ENCODE peak calls at places on chromosomes 6 and 20, in eight cellular contexts. C, V, D, R, O, M, Z and H are unnamed samples.

GRCh38 chr20:50547956-50548355 is 37.8 kb downstream of the PTPN1 start:
- DNase-seq in V (no peak), M (no peak), O (no peak), C (no peak), Z (no peak), D (no peak), R (no peak), H (no peak)

GRCh38 chr6:44665143-44665542 is 277.6 kb downstream of the CDC5L start:
- DNase-seq in M (no peak), O (no peak), R (no peak), D (no peak), Z (no peak), C (peak), V (no peak), H (no peak)

GRCh38 chr20:11833825-11834224 is 83.9 kb upstream of the BTBD3 start:
- DNase-seq in D (no peak), Z (no peak), O (no peak), V (no peak), R (no peak), M (no peak), C (no peak), H (no peak)

GRCh38 chr6:7899046-7899888 is 11.3 kb downstream of the TXNDC5 start:
- DNase-seq in C (no peak), Z (no peak), D (no peak), V (peak), M (no peak), R (no peak), O (no peak), H (no peak)

GRCh38 chr20:36269507-36269906 is 33.2 kb downstream of the AAR2 start:
- DNase-seq in V (no peak), R (no peak), D (no peak), C (no peak), M (no peak), O (no peak), Z (no peak), H (no peak)

GRCh38 chr6:126550323-126550722 is 210.4 kb downstream of the CENPW start:
- DNase-seq in C (no peak), O (no peak), D (no peak), R (no peak), V (no peak), Z (no peak), M (no peak), H (no peak)

GRCh38 chr6:120871416-120872261 is 462.6 kb downstream of the TBC1D32 start:
- DNase-seq in C (no peak), M (no peak), Z (no peak), R (no peak), O (no peak), D (no peak), V (no peak), H (no peak)

GRCh38 chr6:142279350-142280180 is 22.2 kb upstream of the ADGRG6 start:
- DNase-seq in V (no peak), M (peak), O (no peak), R (no peak), Z (no peak), D (peak), C (no peak), H (peak)

GRCh38 chr6:137731960-137732616 is 135.0 kb upstream of the TNFAIP3 start:
- DNase-seq in C (no peak), O (peak), Z (no peak), V (no peak), R (no peak), D (peak), M (peak), H (peak)

GRCh38 chr6:141077355-141078333 is 1055.1 kb upstream of the GJE1 start:
- DNase-seq in Z (no peak), M (peak), C (no peak), V (no peak), D (peak), R (no peak), O (no peak), H (peak)

GRCh38 chr6:44234101-44235090 is 11.0 kb downstream of the SLC29A1 start:
- DNase-seq in R (peak), Z (peak), O (peak), M (peak), C (no peak), V (peak), D (peak), H (peak)

GRCh38 chr20:61926796-61927192 is 138.9 kb downstream of the TAF4 start:
- DNase-seq in V (no peak), O (no peak), D (no peak), C (no peak), Z (no peak), R (no peak), M (no peak), H (no peak)

GRCh38 chr6:131979515-131980337 is 28.6 kb upstream of the CCN2 start:
- DNase-seq in M (peak), D (peak), R (peak), O (peak), Z (no peak), V (no peak), C (no peak), H (peak)

GRCh38 chr6:16275230-16275574 is 36.8 kb downstream of the GMPR start:
- DNase-seq in D (no peak), O (no peak), Z (no peak), C (no peak), V (no peak), M (no peak), R (no peak), H (no peak)

GRCh38 chr20:9323622-9324021 is 190.8 kb upstream of the LAMP5 start:
- DNase-seq in D (peak), V (no peak), O (no peak), C (no peak), R (no peak), M (peak), Z (no peak), H (peak)

GRCh38 chr6:72850469-72850868 is 228.6 kb downstream of the KCNQ5 start:
- DNase-seq in O (no peak), M (no peak), R (no peak), V (no peak), Z (no peak), D (no peak), C (no peak), H (peak)

GRCh38 chr6:2426561-2427340 is 181.3 kb upstream of the GMDS start:
- DNase-seq in R (no peak), Z (no peak), D (peak), C (no peak), O (peak), M (peak), V (no peak), H (no peak)

GRCh38 chr6:14975124-14975815 is 270.6 kb upstream of the JARID2 start:
- DNase-seq in M (no peak), D (peak), O (no peak), Z (no peak), C (no peak), R (no peak), V (no peak), H (no peak)

GRCh38 chr20:46108435-46108841 is 9.7 kb upstream of the CD40 start:
- DNase-seq in V (no peak), D (no peak), Z (no peak), O (no peak), C (no peak), R (no peak), M (no peak), H (no peak)

GRCh38 chr20:33443512-33444239 is at the start of gene SNTA1:
- DNase-seq in M (peak), O (peak), Z (peak), D (peak), V (peak), R (peak), C (peak), H (peak)

GRCh38 chr6:69064226-69064625 is 429.1 kb downstream of the ADGRB3 start:
- DNase-seq in D (no peak), R (no peak), Z (no peak), M (no peak), V (no peak), O (no peak), C (no peak), H (no peak)

GRCh38 chr20:22248052-22248667 is 336.2 kb downstream of the FOXA2 start:
- DNase-seq in O (peak), Z (no peak), R (no peak), M (peak), V (peak), C (no peak), D (peak), H (peak)

GRCh38 chr6:43016166-43016915 is 2.3 kb downstream of the KLHDC3 start:
- DNase-seq in C (no peak), M (no peak), R (no peak), V (no peak), D (no peak), Z (no peak), O (no peak), H (no peak)

GRCh38 chr6:15715060-15715459 is 52.2 kb upstream of the DTNBP1 start:
- DNase-seq in R (no peak), V (no peak), M (peak), Z (no peak), D (peak), C (no peak), O (peak), H (peak)

GRCh38 chr20:44433751-44434538 is 41.7 kb upstream of the TTPAL start:
- DNase-seq in O (no peak), D (no peak), C (no peak), R (no peak), Z (no peak), M (no peak), V (no peak), H (no peak)

GRCh38 chr6:39076993-39077535 is 28.5 kb downstream of the GLP1R start:
- DNase-seq in R (no peak), M (no peak), O (no peak), C (no peak), V (no peak), Z (no peak), D (no peak), H (no peak)

GRCh38 chr6:111791415-111791814 is 81.8 kb downstream of the FYN start:
- DNase-seq in D (peak), V (no peak), R (no peak), C (no peak), M (peak), O (no peak), Z (no peak), H (no peak)

GRCh38 chr6:135018961-135019360 is 35.7 kb downstream of the HBS1L start:
- DNase-seq in R (no peak), V (no peak), C (no peak), M (no peak), O (no peak), Z (no peak), D (no peak), H (no peak)

GRCh38 chr20:17648782-17649730 is 33.0 kb downstream of the RRBP1 start:
- DNase-seq in M (no peak), R (no peak), Z (no peak), V (no peak), D (no peak), C (no peak), O (peak), H (peak)

GRCh38 chr6:69914015-69914485 is 47.7 kb downstream of the COL19A1 start:
- DNase-seq in M (no peak), C (no peak), V (no peak), Z (no peak), O (no peak), D (no peak), R (no peak), H (no peak)

GRCh38 chr20:32606790-32607189 is 21.7 kb upstream of the NOL4L start:
- DNase-seq in Z (no peak), C (no peak), R (no peak), V (no peak), M (no peak), O (no peak), D (no peak), H (no peak)

GRCh38 chr6:71473908-71474307 is 185.3 kb downstream of the OGFRL1 start:
- DNase-seq in C (peak), O (peak), R (peak), V (no peak), D (peak), M (peak), Z (no peak), H (peak)

GRCh38 chr6:168411130-168411529 is 29.9 kb upstream of the SMOC2 start:
- DNase-seq in Z (no peak), D (no peak), V (no peak), O (no peak), C (peak), R (no peak), M (no peak), H (no peak)

GRCh38 chr20:62439218-62439617 is 11.9 kb upstream of the RBBP8NL start:
- DNase-seq in D (no peak), V (no peak), Z (no peak), R (no peak), M (no peak), O (no peak), C (no peak), H (no peak)

GRCh38 chr6:41269716-41270115 is 16.8 kb downstream of the TREM1 start:
- DNase-seq in R (no peak), Z (no peak), O (no peak), C (no peak), D (no peak), M (no peak), V (no peak), H (no peak)

GRCh38 chr20:50682065-50682464 is 9.3 kb downstream of the RIPOR3 start:
- DNase-seq in R (no peak), C (no peak), O (no peak), V (no peak), Z (no peak), D (no peak), M (no peak), H (no peak)

GRCh38 chr20:50996901-50997830 is 25.7 kb downstream of the KCNG1 start:
- DNase-seq in D (peak), C (no peak), M (peak), O (peak), R (no peak), V (no peak), Z (no peak), H (peak)

GRCh38 chr6:139943391-139943790 is 568.9 kb upstream of the CITED2 start:
- DNase-seq in O (peak), Z (no peak), R (peak), C (no peak), V (no peak), M (peak), D (peak), H (peak)